ENCODE peak calls at places on chromosomes 6 and 20, in six cellular contexts. E, G, D, B, U and R are unnamed samples.

GRCh38 chr20:48702388-48703041 is 125.3 kb downstream of the PREX1 start:
- DNase-seq in G (peak; percentile 39), B (no peak), U (no peak), D (no peak), E (no peak), R (no peak)

GRCh38 chr6:36577298-36577697 is 16.9 kb upstream of the SRSF3 start:
- DNase-seq in E (peak; percentile 33), G (no peak), D (peak; percentile 61), U (peak; percentile 75), B (no peak), R (no peak)

GRCh38 chr20:57501461-57502330 is 23.2 kb downstream of the CTCFL start:
- DNase-seq in E (no peak), G (no peak), B (no peak), D (no peak), U (no peak), R (no peak)

GRCh38 chr20:62088258-62089127 is 22.8 kb upstream of the TAF4 start:
- DNase-seq in G (no peak), U (peak; percentile 80), E (peak; percentile 86), B (no peak), D (peak; percentile 61), R (peak; percentile 95)

GRCh38 chr20:5001174-5002076 is at the start of gene SLC23A2:
- DNase-seq in G (peak; percentile 94), E (no peak), U (no peak), D (peak; percentile 63), B (no peak), R (peak; percentile 76)

GRCh38 chr6:160005861-160006540 is 37.1 kb downstream of the IGF2R start:
- DNase-seq in G (peak; percentile 81), E (no peak), B (no peak), D (no peak), U (no peak), R (no peak)

GRCh38 chr6:84739866-84740208 is 24.6 kb downstream of the TBX18 start:
- DNase-seq in B (no peak), G (no peak), E (no peak), U (no peak), D (no peak), R (no peak)

GRCh38 chr6:147322299-147323162 is 118.3 kb downstream of the STXBP5 start:
- DNase-seq in U (no peak), G (no peak), D (no peak), B (peak; percentile 54), E (no peak), R (no peak)

GRCh38 chr6:88823998-88824397 is 139.4 kb downstream of the RNGTT start:
- DNase-seq in G (no peak), U (peak; percentile 56), B (no peak), D (no peak), E (no peak), R (no peak)

GRCh38 chr6:11424395-11425050 is 113.0 kb upstream of the TMEM170B start:
- DNase-seq in U (no peak), B (no peak), E (no peak), D (no peak), G (no peak), R (no peak)

GRCh38 chr20:1299522-1299921 is 29.4 kb downstream of the SDCBP2 start:
- DNase-seq in G (peak; percentile 67), E (peak; percentile 37), D (peak; percentile 30), U (no peak), B (no peak), R (peak; percentile 69)

GRCh38 chr6:105135056-105135455 is 44.8 kb downstream of the POPDC3 start:
- DNase-seq in E (no peak), G (peak; percentile 51), D (no peak), B (no peak), U (peak; percentile 47), R (no peak)

GRCh38 chr6:2596222-2596621 is 154.5 kb downstream of the MYLK4 start:
- DNase-seq in U (no peak), B (no peak), D (no peak), E (no peak), G (peak; percentile 55), R (no peak)

GRCh38 chr20:1827974-1828785 is 67.0 kb upstream of the SIRPA start:
- DNase-seq in D (no peak), B (no peak), U (peak; percentile 99), E (peak; percentile 24), G (no peak), R (no peak)

GRCh38 chr6:5302995-5303622 is 41.8 kb downstream of the FARS2 start:
- DNase-seq in E (peak; percentile 42), D (peak; percentile 30), G (no peak), B (peak; percentile 41), U (peak; percentile 73), R (peak; percentile 85)

GRCh38 chr20:34689486-34689885 is 12.6 kb upstream of the PIGU start:
- DNase-seq in E (no peak), U (no peak), D (no peak), G (no peak), B (no peak), R (no peak)

GRCh38 chr6:15658345-15658744 is 4.5 kb downstream of the DTNBP1 start:
- DNase-seq in B (peak; percentile 66), D (no peak), E (no peak), G (no peak), U (no peak), R (no peak)

GRCh38 chr20:59242714-59243626 is 57.4 kb upstream of the EDN3 start:
- DNase-seq in U (no peak), B (no peak), G (no peak), E (no peak), D (no peak), R (no peak)

GRCh38 chr6:7058250-7058923 is 49.4 kb upstream of the RREB1 start:
- DNase-seq in B (no peak), E (peak; percentile 97), U (peak; percentile 77), D (peak; percentile 84), G (no peak), R (peak; percentile 49)

GRCh38 chr6:135230702-135231468 is 49.8 kb downstream of the MYB start:
- DNase-seq in E (no peak), D (peak; percentile 44), B (no peak), G (no peak), U (no peak), R (no peak)

GRCh38 chr6:135535989-135536414 is 38.5 kb upstream of the AHI1 start:
- DNase-seq in E (peak; percentile 31), G (peak; percentile 37), U (peak; percentile 40), B (peak; percentile 4), D (peak; percentile 52), R (peak; percentile 40)

GRCh38 chr6:72382602-72383529 is 239.0 kb upstream of the KCNQ5 start:
- DNase-seq in E (no peak), U (no peak), D (no peak), B (peak; percentile 66), G (no peak), R (no peak)

GRCh38 chr6:2959909-2960719 is 11.3 kb downstream of the SERPINB6 start:
- DNase-seq in E (no peak), U (no peak), G (no peak), B (no peak), D (no peak), R (no peak)

GRCh38 chr6:166313255-166314070 is 5.3 kb upstream of the PRR18 start:
- DNase-seq in E (peak; percentile 53), B (peak; percentile 44), D (peak; percentile 85), U (peak; percentile 41), G (peak; percentile 74), R (no peak)

GRCh38 chr6:21739838-21740237 is 146.3 kb downstream of the SOX4 start:
- DNase-seq in D (no peak), B (no peak), G (no peak), U (no peak), E (no peak), R (peak; percentile 45)

GRCh38 chr20:33773412-33774089 is 37.6 kb upstream of the CHMP4B start:
- DNase-seq in D (no peak), G (no peak), U (no peak), E (no peak), B (peak; percentile 85), R (no peak)

GRCh38 chr6:14589192-14589591 is 471.6 kb downstream of the CD83 start:
- DNase-seq in E (no peak), U (no peak), B (no peak), D (no peak), G (no peak), R (no peak)

GRCh38 chr6:19301980-19302379 is 535.2 kb upstream of the ID4 start:
- DNase-seq in E (no peak), D (no peak), B (no peak), G (no peak), U (no peak), R (no peak)

GRCh38 chr6:166595061-166595780 is 8.7 kb upstream of the RAMACL start:
- DNase-seq in U (no peak), E (no peak), G (no peak), B (no peak), D (no peak), R (no peak)

DNA sequence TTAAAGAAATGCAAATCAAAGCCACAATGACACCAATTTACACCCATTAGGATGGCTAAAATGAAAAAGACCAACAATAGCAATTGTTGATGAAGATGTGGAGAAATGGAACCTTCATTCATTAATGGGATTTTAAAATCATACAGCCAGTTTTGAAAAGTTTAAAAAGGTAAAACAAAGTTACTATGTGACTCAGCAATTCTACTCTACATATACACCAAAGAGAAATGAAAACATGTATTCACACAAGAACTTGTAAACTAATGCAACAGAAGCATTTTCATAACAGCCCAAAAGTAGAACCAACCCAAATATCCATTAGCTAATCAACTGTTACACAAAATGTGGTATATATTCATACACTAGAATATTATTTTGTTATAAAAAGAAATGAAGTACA is 75.7 kb downstream of the PDSS2 start:
- DNase-seq in G (no peak), D (no peak), U (no peak), E (no peak), B (no peak), R (no peak)
- TF ChIP-seq JUND in G (no peak), D (no peak), U (no peak), E (no peak), B (no peak), R (no peak)

DNA sequence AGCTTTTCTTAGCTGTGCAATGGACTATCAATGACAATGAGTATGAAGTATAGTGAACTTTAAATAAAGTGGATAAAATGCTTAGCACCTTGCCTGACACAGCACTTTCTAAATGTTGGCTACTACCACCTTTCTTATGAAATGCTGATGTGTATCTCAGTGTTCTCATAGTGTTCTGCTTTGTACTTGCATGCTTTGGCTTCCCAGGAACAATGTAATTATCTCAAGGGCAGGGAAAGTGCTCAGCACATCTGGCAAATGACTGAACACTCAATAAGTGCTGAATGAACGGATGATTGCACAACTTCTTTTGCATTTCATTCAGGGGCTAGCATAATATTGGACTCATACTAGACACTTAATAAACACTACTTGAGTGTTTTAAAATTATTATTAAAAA is 28.2 kb upstream of the NOX3 start:
- DNase-seq in U (peak; percentile 31), E (no peak), G (no peak), B (no peak), D (no peak), R (no peak)
- TF ChIP-seq JUND in U (no peak), E (no peak), G (no peak), B (no peak), D (no peak), R (no peak)

DNA sequence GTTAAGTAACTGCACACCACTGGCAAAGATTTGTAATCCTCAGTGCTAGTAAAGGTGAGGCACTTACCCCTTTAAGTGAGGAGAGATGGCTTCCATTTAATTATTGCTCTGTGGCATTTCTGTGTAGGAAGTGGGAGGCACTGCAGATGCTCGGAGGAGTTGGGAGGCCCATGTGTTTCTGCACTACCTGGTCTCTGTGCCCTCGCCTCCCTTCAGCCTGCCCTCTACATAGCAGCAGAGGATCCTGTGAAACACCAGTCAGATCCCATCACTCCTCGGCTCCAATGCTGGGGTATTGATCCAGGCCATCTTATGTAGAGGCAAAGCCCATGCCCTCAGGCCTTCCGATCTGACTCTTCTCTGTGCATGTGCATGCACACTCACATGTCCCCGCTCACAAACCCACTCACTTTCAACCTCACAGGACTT is 67.0 kb downstream of the SLX4IP start:
- DNase-seq in G (no peak), U (no peak), B (no peak), D (no peak), E (no peak), R (no peak)
- TF ChIP-seq JUND in G (no peak), U (no peak), B (no peak), D (no peak), E (no peak), R (no peak)

GRCh38 chr6:79657238-79657637 is 26.1 kb downstream of the SH3BGRL2 start:
- DNase-seq in D (no peak), E (no peak), B (no peak), U (no peak), G (no peak), R (no peak)
- TF ChIP-seq JUND in D (no peak), E (no peak), B (no peak), U (no peak), G (no peak), R (no peak)